ENCODE peak calls at places on chromosomes 16 and 17, in four cellular contexts. C, K, B and U are unnamed samples.

GRCh38 chr16:20675488-20676267 is 21.8 kb downstream of the ACSM1 start:
- DNase-seq in C (no peak), K (peak), B (peak), U (no peak)

GRCh38 chr17:76867578-76868175 is 527 bp upstream of the MGAT5B start:
- DNase-seq in C (no peak), K (no peak), B (peak), U (no peak)

GRCh38 chr17:57349533-57350227 is 93.4 kb downstream of the MSI2 start:
- DNase-seq in C (no peak), K (no peak), B (no peak), U (no peak)

GRCh38 chr17:63550816-63551639 is 751 bp downstream of the DCAF7 start:
- DNase-seq in C (no peak), K (no peak), B (peak), U (no peak)

GRCh38 chr16:81755915-81756644 is 23.0 kb upstream of the PLCG2 start:
- DNase-seq in C (no peak), K (no peak), B (no peak), U (no peak)

GRCh38 chr17:41966453-41967140 is at the start of gene CNP:
- DNase-seq in C (peak), K (peak), B (peak), U (peak)

GRCh38 chr16:56985962-56986360 is 3.4 kb upstream of the NLRC5 start:
- DNase-seq in C (no peak), K (no peak), B (no peak), U (no peak)

GRCh38 chr17:36888236-36888957 is 48.9 kb upstream of the LHX1 start:
- DNase-seq in C (no peak), K (no peak), B (no peak), U (no peak)

GRCh38 chr16:67939507-67940435 is 3.1 kb upstream of the PSMB10 start:
- DNase-seq in C (no peak), K (no peak), B (no peak), U (no peak)